ENCODE peak calls at places on chromosomes 3 and 15, in nine cellular contexts. U is tibial nerve; Y is DMS 273 treated with DMSO at 0.1 percent for 48 hours; K is stimulated activated CD8-positive, alpha-beta memory T cell treated with anti-CD3 and anti-CD28 coated beads, Interleukin-4, amount 100 ng/mL, for 24 hours; D is NCI-H2227 treated with DMSO at 0.1 percent for 48 hours; Q is NCI-H187 treated with DMSO at 0.1 percent for 48 hours; E is bronchial epithelial cell; H is HTR-8/SVneo; L is activated CD8-positive, alpha-beta T cell treated with anti-CD3 and anti-CD28 coated beads for 36 hours. A is an unnamed sample.

GRCh38 chr3:23264413-23264812 is 61.3 kb downstream of the UBE2E2 start:
- DNase-seq in U (no peak), Y (no peak), K (no peak), D (no peak), Q (no peak), E (peak), H (peak), L (no peak), A (no peak)

GRCh38 chr3:62875103-62876002 is at the start of gene CADPS:
- DNase-seq in U (no peak), Y (no peak), K (no peak), D (peak), Q (no peak), E (no peak), H (no peak), L (no peak), A (peak)

GRCh38 chr3:87145553-87145952 is 81.6 kb upstream of the CHMP2B start:
- DNase-seq in U (no peak), Y (no peak), K (no peak), D (no peak), Q (no peak), E (peak), H (no peak), L (peak), A (no peak)

GRCh38 chr15:79004336-79004735 is 59.5 kb upstream of the CTSH start:
- DNase-seq in U (no peak), Y (no peak), K (no peak), D (no peak), Q (no peak), E (peak), H (peak), L (peak), A (no peak)

GRCh38 chr15:55712363-55712762 is 30.6 kb downstream of the PRTG start:
- DNase-seq in U (no peak), Y (no peak), K (no peak), D (no peak), Q (no peak), E (no peak), H (no peak), L (no peak), A (no peak)

GRCh38 chr3:186671051-186671450 is 5.2 kb downstream of the HRG start:
- DNase-seq in U (no peak), Y (no peak), K (no peak), D (no peak), Q (no peak), E (no peak), H (no peak), L (no peak), A (no peak)

GRCh38 chr3:173700336-173700735 is 302.8 kb downstream of the NLGN1 start:
- DNase-seq in U (no peak), Y (no peak), K (no peak), D (no peak), Q (no peak), E (no peak), H (no peak), L (no peak), A (no peak)

GRCh38 chr3:55488398-55489055 is 1.4 kb upstream of the WNT5A start:
- DNase-seq in U (no peak), Y (no peak), K (no peak), D (no peak), Q (no peak), E (peak), H (peak), L (peak), A (peak)

GRCh38 chr3:194031349-194031748 is 104.6 kb upstream of the HES1 start:
- DNase-seq in U (no peak), Y (no peak), K (no peak), D (no peak), Q (no peak), E (no peak), H (no peak), L (no peak), A (no peak)

A was measured in mesothelial cell of epicardium.